ENCODE peak calls at places on chromosomes 5 and 9, in seven cellular contexts. J is body of pancreas, H is tibial nerve, T is Caco-2, A is fibroblast of pulmonary artery, N is lower lobe of right lung, Q is mesothelial cell of epicardium. R is an unnamed sample.
A peak's percentile ranks its signal among the peaks of the same experiment; 100 is the strongest.

GRCh38 chr9:135782946-135783345 is 81.0 kb downstream of the KCNT1 start:
- DNase-seq in J (no peak), H (no peak), T (no peak), A (no peak), N (no peak), Q (no peak), R (no peak)

GRCh38 chr5:67353500-67353931 is 156.9 kb upstream of the CD180 start:
- DNase-seq in J (peak; percentile 45), H (no peak), T (no peak), A (peak; percentile 30), N (no peak), Q (no peak), R (no peak)

GRCh38 chr5:76389513-76390154 is 13.5 kb upstream of the IQGAP2 start:
- DNase-seq in J (peak; percentile 85), H (peak; percentile 26), T (peak; percentile 40), A (no peak), N (no peak), Q (no peak), R (no peak)

GRCh38 chr5:141747646-141748229 is 65.7 kb upstream of the ARAP3 start:
- DNase-seq in J (no peak), H (no peak), T (no peak), A (no peak), N (no peak), Q (no peak), R (no peak)

GRCh38 chr9:31700252-31701045 is 684.0 kb upstream of the ACO1 start:
- DNase-seq in J (no peak), H (no peak), T (no peak), A (no peak), N (no peak), Q (no peak), R (no peak)

GRCh38 chr5:57383093-57383861 is 99.3 kb downstream of the ACTBL2 start:
- DNase-seq in J (no peak), H (no peak), T (peak; percentile 76), A (peak; percentile 93), N (no peak), Q (no peak), R (peak; percentile 93)

GRCh38 chr5:119655081-119655480 is 25.7 kb downstream of the FAM170A start:
- DNase-seq in J (no peak), H (no peak), T (peak; percentile 39), A (no peak), N (peak; percentile 50), Q (no peak), R (peak; percentile 24)

GRCh38 chr9:87662808-87663528 is 63.0 kb upstream of the CTSL start:
- DNase-seq in J (peak; percentile 85), H (peak; percentile 68), T (peak; percentile 68), A (peak; percentile 77), N (peak; percentile 81), Q (peak; percentile 73), R (peak; percentile 67)

GRCh38 chr5:108380531-108381021 is 1.3 kb downstream of the FBXL17 start:
- DNase-seq in J (peak; percentile 40), H (no peak), T (peak; percentile 47), A (peak; percentile 33), N (peak; percentile 63), Q (peak; percentile 34), R (no peak)

GRCh38 chr9:132670359-132670815 is at the start of gene GTF3C4:
- DNase-seq in J (peak; percentile 91), H (peak; percentile 76), T (peak; percentile 89), A (peak; percentile 77), N (peak; percentile 92), Q (peak; percentile 82), R (no peak)

GRCh38 chr5:57432876-57433275 is 49.7 kb downstream of the ACTBL2 start:
- DNase-seq in J (no peak), H (no peak), T (no peak), A (peak; percentile 67), N (no peak), Q (no peak), R (peak; percentile 36)

GRCh38 chr5:169740435-169740834 is 103.4 kb downstream of the DOCK2 start:
- DNase-seq in J (no peak), H (no peak), T (peak; percentile 4), A (no peak), N (no peak), Q (no peak), R (no peak)

GRCh38 chr9:28363180-28363579 is 789.9 kb upstream of the C9orf72 start:
- DNase-seq in J (no peak), H (no peak), T (no peak), A (no peak), N (no peak), Q (no peak), R (no peak)

GRCh38 chr5:65925601-65926275 is 637 bp upstream of the ERBIN start:
- DNase-seq in J (peak; percentile 88), H (peak; percentile 59), T (peak; percentile 92), A (peak; percentile 90), N (peak; percentile 85), Q (peak; percentile 84), R (peak; percentile 63)

GRCh38 chr5:132765311-132766019 is 11.6 kb downstream of the SEPTIN8 start:
- DNase-seq in J (no peak), H (no peak), T (no peak), A (no peak), N (no peak), Q (no peak), R (no peak)

GRCh38 chr5:159601216-159601615 is 270.9 kb upstream of the IL12B start:
- DNase-seq in J (no peak), H (no peak), T (no peak), A (no peak), N (no peak), Q (no peak), R (no peak)

GRCh38 chr9:76987594-76988200 is 31.8 kb upstream of the FOXB2 start:
- DNase-seq in J (peak; percentile 29), H (no peak), T (peak; percentile 23), A (peak; percentile 68), N (no peak), Q (no peak), R (peak; percentile 31)

GRCh38 chr5:33611882-33612281 is 171.1 kb downstream of the TARS1 start:
- DNase-seq in J (no peak), H (no peak), T (no peak), A (peak; percentile 66), N (no peak), Q (no peak), R (no peak)

GRCh38 chr5:78568212-78568611 is 80.4 kb downstream of the LHFPL2 start:
- DNase-seq in J (peak; percentile 46), H (peak; percentile 30), T (no peak), A (no peak), N (no peak), Q (no peak), R (no peak)

GRCh38 chr5:34656001-34656699 is at the start of gene RAI14:
- DNase-seq in J (peak; percentile 89), H (peak; percentile 64), T (peak; percentile 93), A (peak; percentile 87), N (peak; percentile 89), Q (peak; percentile 62), R (peak; percentile 75)

GRCh38 chr5:103389362-103389761 is 130.8 kb downstream of the MACIR start:
- DNase-seq in J (no peak), H (no peak), T (no peak), A (no peak), N (no peak), Q (no peak), R (no peak)

GRCh38 chr5:103389846-103390245 is 131.3 kb downstream of the MACIR start:
- DNase-seq in J (no peak), H (no peak), T (no peak), A (no peak), N (no peak), Q (no peak), R (no peak)

GRCh38 chr5:103391659-103392058 is 133.1 kb downstream of the MACIR start:
- DNase-seq in J (no peak), H (no peak), T (no peak), A (no peak), N (no peak), Q (no peak), R (no peak)

DNA sequence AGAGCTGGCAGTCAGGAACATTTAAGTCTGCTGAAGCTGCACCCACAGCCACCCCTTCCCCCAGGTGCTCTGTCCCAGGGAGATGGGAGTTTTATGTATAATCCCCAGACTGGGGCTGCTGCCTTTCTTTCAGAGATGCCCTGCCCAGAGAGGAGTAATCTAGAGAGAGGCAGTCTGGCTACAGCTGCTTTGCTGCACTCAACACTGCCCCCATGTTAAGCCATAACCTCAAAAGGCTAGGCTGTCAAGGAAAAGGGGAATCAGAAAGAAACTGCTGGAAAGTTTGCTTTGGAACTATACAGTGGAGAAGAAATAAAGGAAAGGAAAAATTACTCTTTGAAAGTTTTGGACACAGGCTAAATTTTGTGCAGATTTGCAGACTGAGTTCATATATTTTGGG is 127.2 kb downstream of the MACIR start:
- DNase-seq in J (no peak), H (no peak), T (no peak), A (no peak), N (no peak), Q (no peak), R (no peak)
- TF ChIP-seq CTCF in J (no peak), H (no peak), T (no peak), A (no peak), N (no peak), Q (no peak), R (peak; percentile 47)

DNA sequence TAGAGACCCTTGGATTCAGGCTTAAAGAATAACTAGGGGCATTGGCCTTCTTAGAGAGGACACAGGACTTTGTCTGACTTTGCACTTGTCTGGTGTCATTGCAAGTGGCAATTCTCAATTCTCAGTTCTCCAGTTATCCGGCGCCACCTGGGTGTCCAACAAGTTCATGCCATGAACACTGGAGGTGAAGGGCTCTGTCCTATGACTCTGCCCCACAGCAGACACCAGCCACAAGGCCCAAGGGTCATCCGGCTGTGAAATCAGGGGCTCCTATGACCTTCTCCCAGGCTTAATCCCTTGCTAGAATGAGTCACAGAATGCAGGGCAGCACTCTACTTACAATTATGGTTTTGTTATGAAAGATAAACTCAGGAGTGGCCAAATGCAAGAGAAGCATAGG is 391.9 kb downstream of the GADD45G start:
- DNase-seq in J (no peak), H (no peak), T (peak; percentile 49), A (no peak), N (no peak), Q (no peak), R (no peak)
- TF ChIP-seq CTCF in J (no peak), H (no peak), T (peak; percentile 45), A (no peak), N (peak; percentile 24), Q (no peak), R (no peak)

DNA sequence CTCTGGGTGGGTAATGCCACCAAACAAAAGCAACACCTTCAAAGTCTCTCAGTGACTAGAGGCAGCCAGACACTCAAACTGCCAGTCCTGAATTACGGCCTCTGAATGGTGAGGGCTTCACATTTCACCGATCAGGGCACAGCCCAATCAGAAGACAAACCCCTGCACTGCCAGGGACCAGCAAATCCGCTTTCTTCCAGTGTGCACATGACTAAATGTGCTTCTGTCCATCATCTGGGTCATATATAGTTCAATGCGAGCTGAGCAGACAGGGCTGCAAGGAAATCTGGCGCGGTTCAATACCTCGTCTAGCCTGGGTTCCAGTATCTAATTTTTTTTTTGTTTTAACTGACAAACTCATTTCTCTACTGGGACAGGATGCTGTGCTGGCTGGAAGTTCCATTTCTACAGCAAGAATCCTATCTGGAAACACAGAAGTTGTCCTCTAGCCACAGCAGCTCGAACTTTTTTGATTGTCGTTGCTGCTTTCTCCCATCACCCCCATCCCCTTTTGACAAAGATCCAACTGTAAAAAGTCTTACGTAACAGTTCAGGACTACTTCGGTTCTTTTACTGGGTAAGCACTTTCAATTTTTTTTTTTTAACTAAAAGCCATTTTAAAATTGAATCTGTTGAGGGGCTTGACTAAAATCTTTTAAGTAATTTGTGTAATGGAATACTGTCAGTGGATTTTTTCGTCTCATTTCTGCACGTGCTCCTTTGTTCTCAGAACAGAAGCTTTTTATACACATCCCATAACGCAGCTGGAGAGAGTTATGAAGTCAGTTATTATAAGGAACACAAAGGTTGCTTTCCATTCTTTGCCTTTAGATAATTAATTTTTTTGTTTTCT is 112.7 kb downstream of the NR6A1 start:
- DNase-seq in J (peak; percentile 85), H (peak; percentile 25), T (peak; percentile 76), A (peak; percentile 97), N (peak; percentile 67), Q (peak; percentile 34), R (peak; percentile 98)
- TF ChIP-seq CTCF in J (no peak), H (no peak), T (no peak), A (no peak), N (no peak), Q (no peak), R (no peak)

GRCh38 chr9:84815554-84815953 is 146.0 kb downstream of the NTRK2 start:
- DNase-seq in J (no peak), H (no peak), T (no peak), A (no peak), N (no peak), Q (no peak), R (no peak)
- TF ChIP-seq CTCF in J (no peak), H (no peak), T (no peak), A (no peak), N (no peak), Q (no peak), R (no peak)

R was measured in brain microvascular endothelial cell.